ENCODE peak calls at places on chromosome 3, in six cellular contexts. E, G, Q, K, Y and T are unnamed samples.

GRCh38 chr3:30553641-30554316 is 52.6 kb upstream of the TGFBR2 start:
- DNase-seq in E (no peak), G (no peak), Q (peak; percentile 48), K (no peak), Y (no peak), T (no peak)

GRCh38 chr3:8421267-8421666 is 80.4 kb upstream of the LMCD1 start:
- DNase-seq in E (no peak), G (no peak), Q (no peak), K (no peak), Y (no peak), T (no peak)

GRCh38 chr3:149342413-149343340 is 9.2 kb upstream of the TM4SF18 start:
- DNase-seq in E (no peak), G (no peak), Q (peak; percentile 87), K (no peak), Y (no peak), T (no peak)

GRCh38 chr3:194212869-194213320 is 76.9 kb downstream of the HES1 start:
- DNase-seq in E (no peak), G (no peak), Q (no peak), K (no peak), Y (no peak), T (no peak)

GRCh38 chr3:147409143-147410121 is at the start of gene ZIC1:
- DNase-seq in E (no peak), G (peak; percentile 69), Q (no peak), K (no peak), Y (no peak), T (no peak)

GRCh38 chr3:69085543-69086132 is 901 bp downstream of the ARL6IP5 start:
- DNase-seq in E (peak; percentile 22), G (peak; percentile 64), Q (no peak), K (no peak), Y (no peak), T (peak; percentile 49)

GRCh38 chr3:51955893-51956770 is 951 bp downstream of the GPR62 start:
- DNase-seq in E (peak; percentile 63), G (peak; percentile 82), Q (peak; percentile 63), K (peak; percentile 90), Y (no peak), T (no peak)

GRCh38 chr3:126672340-126672739 is 17.4 kb upstream of the TXNRD3 start:
- DNase-seq in E (no peak), G (no peak), Q (no peak), K (no peak), Y (no peak), T (no peak)

GRCh38 chr3:195855471-195856409 is 44.0 kb upstream of the MUC4 start:
- DNase-seq in E (no peak), G (no peak), Q (no peak), K (no peak), Y (no peak), T (no peak)

GRCh38 chr3:121155023-121155422 is 247.0 kb downstream of the STXBP5L start:
- DNase-seq in E (no peak), G (no peak), Q (peak; percentile 12), K (no peak), Y (no peak), T (no peak)

GRCh38 chr3:139588450-139588849 is 48.9 kb upstream of the RBP1 start:
- DNase-seq in E (peak; percentile 27), G (no peak), Q (peak; percentile 37), K (no peak), Y (no peak), T (no peak)

DNA sequence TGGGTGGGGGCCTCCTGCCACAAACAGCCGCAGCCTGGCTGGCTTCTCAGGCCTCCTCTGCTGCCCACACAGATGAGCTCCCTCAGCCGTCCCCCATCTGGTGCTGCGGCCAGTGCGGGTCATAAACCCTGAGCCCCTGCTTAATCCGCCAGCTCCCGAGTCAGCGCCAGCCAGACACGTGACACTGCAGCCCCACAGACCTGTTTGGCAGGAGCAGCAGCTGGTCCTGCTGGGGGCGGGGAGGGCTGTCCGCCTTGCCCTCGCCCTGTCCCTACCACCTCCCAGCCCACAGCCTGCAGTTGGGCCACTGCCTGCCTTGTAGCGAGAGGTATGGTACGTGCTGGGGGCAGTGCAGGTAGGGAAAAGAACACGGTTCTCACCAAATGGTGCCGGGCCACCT is 86.2 kb downstream of the IQSEC1 start:
- DNase-seq in E (peak; percentile 50), G (peak; percentile 60), Q (no peak), K (peak; percentile 57), Y (no peak), T (no peak)
- H3K4me1 ChIP-seq in E (peaks cover 42% of the 10 kb centered on the region), G (peaks cover 43% of the 10 kb centered on the region), Q (no peaks in the 10 kb centered on the region), K (no peaks in the 10 kb centered on the region), Y (peaks cover 62% of the 10 kb centered on the region), T (peaks cover 4% of the 10 kb centered on the region)

GRCh38 chr3:2862366-2862765 is 247.8 kb downstream of the IL5RA start:
- DNase-seq in E (no peak), G (no peak), Q (no peak), K (no peak), Y (no peak), T (no peak)

GRCh38 chr3:2863127-2863526 is 247.0 kb downstream of the IL5RA start:
- DNase-seq in E (no peak), G (no peak), Q (no peak), K (no peak), Y (no peak), T (no peak)

GRCh38 chr3:2861120-2861519 is 249.1 kb downstream of the IL5RA start:
- DNase-seq in E (no peak), G (no peak), Q (no peak), K (no peak), Y (no peak), T (no peak)

GRCh38 chr3:2861920-2862319 is 248.3 kb downstream of the IL5RA start:
- DNase-seq in E (no peak), G (no peak), Q (no peak), K (no peak), Y (no peak), T (no peak)

DNA sequence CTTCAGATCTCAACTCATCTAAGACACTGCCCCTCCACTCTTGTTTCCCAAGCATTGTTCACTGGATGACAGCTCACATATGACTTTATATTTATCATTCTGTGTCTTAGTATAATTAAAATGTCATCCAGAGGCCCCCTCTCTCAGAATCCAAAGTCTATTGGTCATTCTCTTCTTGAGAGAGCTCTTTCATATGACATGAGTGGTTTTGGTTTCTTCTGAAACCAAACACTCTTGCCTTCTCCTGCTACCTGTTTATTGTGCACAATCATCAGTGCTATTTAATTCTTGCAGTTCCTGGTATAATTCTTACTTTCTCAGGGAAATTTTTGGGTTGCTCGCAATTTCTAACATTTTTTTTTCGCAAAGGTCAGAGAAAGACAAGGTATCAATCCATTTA is 249.5 kb downstream of the IL5RA start:
- DNase-seq in E (no peak), G (no peak), Q (no peak), K (no peak), Y (no peak), T (no peak)
- H3K27ac ChIP-seq in E (no peak overlapping the region), G (no peak overlapping the region), Q (no peak overlapping the region), K (no peak overlapping the region), Y (no peak overlapping the region), T (no peak overlapping the region)

GRCh38 chr3:127747066-127747465 is 74.3 kb downstream of the ABTB1 start:
- DNase-seq in E (no peak), G (no peak), Q (no peak), K (no peak), Y (no peak), T (no peak)
- H3K4me1 ChIP-seq in E (peaks cover 24% of the 10 kb centered on the region), G (peaks cover 62% of the 10 kb centered on the region), Q (peaks cover 44% of the 10 kb centered on the region), K (peaks cover 31% of the 10 kb centered on the region), Y (no peaks in the 10 kb centered on the region), T (peaks cover 55% of the 10 kb centered on the region)

DNA sequence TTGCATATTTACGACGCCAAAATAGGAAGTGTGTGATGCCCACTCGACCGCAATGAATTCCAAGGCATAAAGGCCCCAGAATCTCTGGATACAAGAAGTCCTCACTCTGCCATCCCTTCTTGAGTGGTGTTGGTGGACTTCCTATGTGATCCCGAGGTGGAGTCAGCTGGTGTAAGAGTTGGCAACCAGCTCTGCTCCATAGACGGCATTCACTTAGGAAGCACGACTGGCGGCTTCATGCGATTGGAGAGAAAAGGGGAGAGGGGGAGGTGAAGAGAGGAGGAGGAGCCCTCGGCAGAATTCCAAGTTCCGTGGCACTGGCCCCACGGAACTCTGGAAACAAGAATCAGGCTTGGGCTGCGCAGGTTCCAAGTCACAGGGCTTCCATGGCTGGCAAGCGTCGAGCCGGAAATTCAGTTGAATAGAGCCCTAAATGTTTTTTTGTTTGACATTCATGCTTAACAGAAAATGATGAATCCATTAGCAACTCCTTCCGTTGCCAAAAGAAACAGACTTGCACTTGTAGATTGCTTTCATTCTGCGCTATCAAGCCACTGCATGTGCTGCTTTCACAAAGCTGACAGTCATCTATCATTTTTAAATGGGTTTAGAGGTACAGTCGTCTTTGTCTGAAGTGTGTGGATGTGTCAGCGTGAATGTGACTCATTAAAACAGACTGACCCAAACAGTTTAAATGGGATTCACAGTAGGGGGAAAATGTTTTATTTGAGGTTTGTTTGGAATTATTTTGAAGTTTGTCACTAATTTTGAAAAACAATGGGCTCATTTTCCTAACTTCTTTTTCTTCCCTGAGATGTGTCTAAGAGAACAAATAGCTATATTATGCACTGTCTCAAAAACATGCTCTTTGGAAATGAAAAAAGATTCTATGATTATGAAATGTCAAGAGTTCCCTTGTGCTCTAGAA is 428.3 kb upstream of the ATP11B start:
- DNase-seq in E (no peak), G (no peak), Q (peak; percentile 97), K (peak; percentile 43), Y (no peak), T (no peak)
- H3K27ac ChIP-seq in E (no peak overlapping the region), G (no peak overlapping the region), Q (peak overlapping the region; percentile 86), K (no peak overlapping the region), Y (peak overlapping the region; percentile 16), T (no peak overlapping the region)

GRCh38 chr3:129493206-129493605 is 35.2 kb upstream of the RHO start:
- DNase-seq in E (no peak), G (no peak), Q (no peak), K (no peak), Y (no peak), T (no peak)
- H3K4me1 ChIP-seq in E (peaks cover 6% of the 10 kb centered on the region), G (peaks cover 18% of the 10 kb centered on the region), Q (no peaks in the 10 kb centered on the region), K (peaks cover 3% of the 10 kb centered on the region), Y (no peaks in the 10 kb centered on the region), T (peaks cover 29% of the 10 kb centered on the region)

GRCh38 chr3:124701687-124702086 is 28.6 kb upstream of the UMPS start:
- DNase-seq in E (no peak), G (no peak), Q (peak; percentile 18), K (no peak), Y (no peak), T (no peak)
- H3K27ac ChIP-seq in E (no peak overlapping the region), G (no peak overlapping the region), Q (no peak overlapping the region), K (no peak overlapping the region), Y (no peak overlapping the region), T (no peak overlapping the region)

DNA sequence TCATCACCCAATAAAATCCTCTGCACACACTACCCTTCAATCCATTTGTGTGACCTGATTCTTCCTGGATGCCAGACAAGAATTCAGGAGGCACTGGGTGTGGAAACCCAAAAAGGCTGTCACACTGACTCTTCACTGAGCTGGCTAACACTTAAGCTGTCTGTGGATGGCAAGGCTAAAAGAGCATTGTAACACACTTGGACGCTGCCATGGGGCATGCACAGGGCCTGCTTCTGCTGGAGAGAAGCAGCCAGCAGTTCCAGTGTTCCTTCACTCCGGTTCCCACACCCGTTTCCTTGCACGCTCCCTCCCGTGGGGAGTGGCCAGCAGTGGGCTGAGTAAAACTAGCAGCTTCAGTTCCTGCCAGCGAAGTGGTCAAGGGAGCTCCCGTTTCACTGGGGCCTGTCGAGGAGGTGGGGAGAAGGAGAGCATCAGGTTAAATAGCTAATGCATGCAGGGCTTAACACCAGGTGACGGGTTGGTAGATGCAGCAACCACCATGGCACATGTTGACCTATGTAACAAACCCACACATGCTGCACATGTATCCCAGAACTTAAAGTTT is 737.1 kb downstream of the FHIT start:
- DNase-seq in E (no peak), G (peak; percentile 48), Q (no peak), K (peak; percentile 46), Y (no peak), T (no peak)
- H3K4me1 ChIP-seq in E (no peaks in the 10 kb centered on the region), G (no peaks in the 10 kb centered on the region), Q (no peaks in the 10 kb centered on the region), K (no peaks in the 10 kb centered on the region), Y (no peaks in the 10 kb centered on the region), T (no peaks in the 10 kb centered on the region)